ENCODE peak calls at places on chromosomes 7 and 10, in nine cellular contexts. U is Calu3, W is B cell, S is GM13976, B is tibial nerve, R is nephron progenitor cell, Q is endothelial cell, E is astrocyte of the spinal cord, D is stomach. M is an unnamed sample.

GRCh38 chr7:30844916-30845315 is 66.7 kb upstream of the AQP1 start:
- DNase-seq in U (no peak), W (no peak), S (no peak), B (no peak), R (no peak), Q (no peak), E (no peak), D (no peak), M (no peak)

GRCh38 chr7:6271091-6271658 is 1.2 kb downstream of the CYTH3 start:
- DNase-seq in U (peak; percentile 76), W (peak; percentile 52), S (no peak), B (peak; percentile 43), R (peak; percentile 29), Q (peak; percentile 31), E (peak; percentile 53), D (peak; percentile 55), M (no peak)

GRCh38 chr10:119166564-119166963 is 1.1 kb upstream of the SFXN4 start:
- DNase-seq in U (no peak), W (no peak), S (no peak), B (no peak), R (no peak), Q (peak; percentile 16), E (no peak), D (no peak), M (no peak)

GRCh38 chr7:151404216-151405011 is 5.4 kb downstream of the WDR86 start:
- DNase-seq in U (peak; percentile 48), W (no peak), S (no peak), B (peak; percentile 66), R (no peak), Q (no peak), E (peak; percentile 27), D (no peak), M (no peak)

GRCh38 chr7:123749537-123749857 is 694 bp upstream of the WASL start:
- DNase-seq in U (no peak), W (no peak), S (no peak), B (no peak), R (no peak), Q (no peak), E (no peak), D (no peak), M (no peak)

GRCh38 chr10:124233546-124234138 is 140.2 kb upstream of the CHST15 start:
- DNase-seq in U (no peak), W (no peak), S (no peak), B (no peak), R (no peak), Q (no peak), E (no peak), D (no peak), M (no peak)

GRCh38 chr7:128860158-128861073 is 2.2 kb upstream of the ATP6V1F start:
- DNase-seq in U (no peak), W (no peak), S (no peak), B (no peak), R (no peak), Q (no peak), E (peak; percentile 50), D (no peak), M (no peak)

GRCh38 chr10:88553116-88553752 is 29.9 kb downstream of the RNLS start:
- DNase-seq in U (peak; percentile 9), W (peak; percentile 59), S (peak; percentile 41), B (peak; percentile 24), R (peak; percentile 20), Q (peak; percentile 28), E (peak; percentile 85), D (peak; percentile 47), M (no peak)

GRCh38 chr7:116180302-116180701 is 30.0 kb upstream of the TES start:
- DNase-seq in U (peak; percentile 22), W (no peak), S (peak; percentile 69), B (no peak), R (peak; percentile 12), Q (peak; percentile 20), E (peak; percentile 73), D (no peak), M (no peak)

GRCh38 chr10:21061982-21062381 is 164.9 kb upstream of the NEBL start:
- DNase-seq in U (no peak), W (no peak), S (no peak), B (no peak), R (no peak), Q (no peak), E (no peak), D (no peak), M (no peak)

GRCh38 chr7:114660007-114660406 is 245.4 kb downstream of the FOXP2 start:
- DNase-seq in U (no peak), W (no peak), S (no peak), B (no peak), R (no peak), Q (no peak), E (no peak), D (no peak), M (no peak)

GRCh38 chr7:88401009-88401623 is 94.4 kb upstream of the STEAP4 start:
- DNase-seq in U (no peak), W (no peak), S (no peak), B (no peak), R (no peak), Q (no peak), E (no peak), D (no peak), M (no peak)

GRCh38 chr10:99536400-99537254 is 3.9 kb downstream of the NKX2-3 start:
- DNase-seq in U (peak; percentile 19), W (no peak), S (peak; percentile 45), B (no peak), R (no peak), Q (no peak), E (no peak), D (no peak), M (no peak)
- TF ChIP-seq CTCF in U (no peak), W (no peak), S (no peak), B (no peak), R (no peak), Q (no peak), E (no peak), D (no peak), M (no peak)

GRCh38 chr7:80918909-80919721 is at the start of gene SEMA3C:
- DNase-seq in U (peak; percentile 92), W (no peak), S (peak; percentile 66), B (peak; percentile 83), R (peak; percentile 94), Q (peak; percentile 91), E (peak; percentile 98), D (peak; percentile 94), M (peak; percentile 91)

GRCh38 chr7:80921130-80921529 is 2.3 kb upstream of the SEMA3C start:
- DNase-seq in U (peak; percentile 18), W (no peak), S (no peak), B (no peak), R (no peak), Q (no peak), E (no peak), D (no peak), M (no peak)

GRCh38 chr7:80922254-80923049 is 3.6 kb upstream of the SEMA3C start:
- DNase-seq in U (peak; percentile 64), W (no peak), S (no peak), B (no peak), R (no peak), Q (no peak), E (no peak), D (peak; percentile 83), M (no peak)

GRCh38 chr7:80918406-80918805 is 445 bp downstream of the SEMA3C start:
- DNase-seq in U (no peak), W (no peak), S (peak; percentile 39), B (no peak), R (peak; percentile 16), Q (no peak), E (peak; percentile 65), D (no peak), M (no peak)

DNA sequence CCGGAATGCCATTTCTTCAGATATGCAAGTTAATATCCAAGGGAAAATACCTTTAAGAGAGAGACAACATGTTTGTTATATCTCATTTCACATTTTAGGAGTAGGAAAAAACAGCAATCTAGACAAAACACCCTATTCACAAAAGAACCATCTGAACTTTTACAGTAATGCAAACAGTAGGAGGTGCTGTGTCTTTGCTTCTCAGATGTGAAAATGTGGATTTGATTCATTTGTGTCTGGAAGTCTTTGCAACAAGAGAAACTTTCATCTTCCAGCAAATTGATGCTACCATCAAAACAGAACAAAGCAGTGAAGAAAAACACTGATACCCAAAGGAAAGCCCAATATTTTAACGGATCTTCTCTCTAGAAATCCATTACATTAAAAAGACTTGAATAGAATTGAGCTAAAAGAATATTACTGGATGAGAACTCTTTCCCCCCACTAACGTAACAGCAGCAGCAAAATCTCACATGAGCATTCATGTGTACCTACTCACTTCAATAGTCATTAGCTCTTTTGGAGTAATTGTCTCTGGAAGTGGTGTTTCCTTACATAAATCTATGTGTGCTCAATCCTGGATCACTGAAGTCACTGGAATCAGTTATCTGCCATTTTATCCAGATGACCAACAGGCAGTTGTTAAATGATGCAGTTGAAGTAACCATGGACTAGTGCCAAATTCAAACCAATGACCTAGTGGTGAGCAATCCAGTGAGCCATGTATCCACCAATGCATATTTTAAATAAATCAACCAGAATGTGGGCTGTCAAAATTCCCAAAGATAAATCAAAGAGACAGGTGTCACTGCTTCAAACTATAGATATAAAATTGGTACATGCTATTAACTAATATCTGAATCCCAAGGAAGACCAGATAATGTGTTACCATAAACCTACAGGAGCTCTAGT is 1.8 kb downstream of the SEMA3C start:
- DNase-seq in U (no peak), W (no peak), S (no peak), B (no peak), R (no peak), Q (no peak), E (peak; percentile 86), D (no peak), M (no peak)
- TF ChIP-seq CTCF in U (no peak), W (no peak), S (no peak), B (no peak), R (peak; percentile 24), Q (no peak), E (peak; percentile 56), D (peak; percentile 44), M (peak; percentile 63)

GRCh38 chr10:93921338-93921737 is 27.6 kb downstream of the SLC35G1 start:
- DNase-seq in U (peak; percentile 11), W (no peak), S (peak; percentile 12), B (no peak), R (no peak), Q (peak; percentile 27), E (no peak), D (no peak), M (no peak)
- TF ChIP-seq CTCF in U (no peak), W (no peak), S (peak; percentile 58), B (peak; percentile 36), R (peak; percentile 20), Q (peak; percentile 65), E (peak; percentile 39), D (no peak), M (peak; percentile 61)

DNA sequence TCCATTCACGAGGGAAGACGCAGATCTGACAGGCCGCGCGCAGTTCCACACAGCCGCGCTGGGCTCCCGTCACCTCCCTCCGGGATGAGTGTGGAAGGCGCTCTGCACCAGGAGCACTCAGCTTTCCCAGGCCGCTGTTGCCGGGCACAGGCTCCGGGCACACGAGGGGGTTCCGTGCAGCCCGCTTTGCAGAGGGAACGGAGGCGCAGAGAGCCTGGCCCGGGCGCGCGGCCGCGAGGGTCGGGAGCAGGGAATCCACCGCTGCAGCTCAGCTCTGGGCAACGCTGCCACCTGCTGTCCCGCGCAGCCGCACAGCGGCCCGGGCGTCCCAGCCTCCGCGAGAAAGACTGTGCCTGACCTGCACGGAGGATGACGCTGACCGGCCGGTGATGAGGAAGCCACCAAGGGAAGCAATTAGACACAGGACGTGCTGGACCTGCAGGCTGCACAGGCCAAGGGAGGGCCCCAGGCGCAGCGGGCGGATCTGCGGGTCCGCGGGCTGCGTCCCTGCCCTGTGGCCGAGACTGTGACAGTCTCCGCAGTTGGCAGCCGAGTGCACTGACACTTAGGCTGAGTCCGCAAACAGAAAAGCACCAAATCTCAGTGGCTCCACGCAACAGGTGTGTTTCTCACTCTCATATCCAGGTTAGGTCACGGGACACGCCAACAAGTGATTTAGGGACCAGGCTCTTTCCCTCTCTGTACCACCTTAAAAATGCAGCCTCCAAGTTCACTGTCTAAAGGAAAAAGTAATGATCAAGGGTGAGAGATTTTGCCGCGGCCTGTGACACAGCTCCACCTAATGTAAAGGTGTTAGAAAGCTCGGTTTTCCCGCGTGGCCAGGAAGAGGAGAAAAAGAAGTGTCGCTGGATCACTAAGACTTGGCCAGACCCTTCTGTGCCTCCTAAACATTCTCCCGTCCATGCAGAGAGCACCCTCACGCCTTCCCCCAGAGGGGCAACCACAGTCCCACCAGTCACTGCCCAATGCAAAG is 94.5 kb downstream of the SEC61G start:
- DNase-seq in U (peak; percentile 88), W (no peak), S (peak; percentile 78), B (no peak), R (peak; percentile 85), Q (peak; percentile 83), E (peak; percentile 15), D (peak; percentile 31), M (peak; percentile 85)
- TF ChIP-seq CTCF in U (peak; percentile 56), W (no peak), S (peak; percentile 39), B (no peak), R (peak; percentile 29), Q (no peak), E (peak; percentile 58), D (no peak), M (peak; percentile 73)